ENCODE peak calls at places on chromosomes 6 and 20, in five cellular contexts. I, D, O, G and J are unnamed samples.

GRCh38 chr20:7010584-7010983 is 243.1 kb downstream of the BMP2 start:
- DNase-seq in G (no peak), O (no peak), D (no peak), I (no peak), J (no peak)

GRCh38 chr6:221531-222349 is 70.5 kb upstream of the DUSP22 start:
- DNase-seq in I (peak; percentile 58), G (peak; percentile 44), O (peak; percentile 11), D (no peak), J (peak; percentile 29)

GRCh38 chr6:166707045-166707444 is 80.0 kb upstream of the RPS6KA2 start:
- DNase-seq in I (peak; percentile 8), G (peak; percentile 65), O (peak; percentile 86), D (no peak), J (peak; percentile 59)

GRCh38 chr6:137798261-137798660 is 68.8 kb upstream of the TNFAIP3 start:
- DNase-seq in G (no peak), O (no peak), D (no peak), I (no peak), J (peak; percentile 64)

GRCh38 chr6:169386431-169387057 is 132.9 kb upstream of the THBS2 start:
- DNase-seq in G (no peak), I (peak; percentile 7), D (no peak), O (no peak), J (no peak)

GRCh38 chr6:27476090-27476489 is 3.2 kb upstream of the ZNF184 start:
- DNase-seq in I (no peak), G (no peak), D (no peak), O (no peak), J (no peak)

GRCh38 chr6:90500458-90500857 is 86.4 kb downstream of the MAP3K7 start:
- DNase-seq in I (no peak), O (no peak), D (no peak), G (no peak), J (no peak)

GRCh38 chr6:2782356-2782708 is 17.1 kb downstream of the WRNIP1 start:
- DNase-seq in I (no peak), O (no peak), D (no peak), G (no peak), J (no peak)

GRCh38 chr6:163133017-163133416 is 281.5 kb upstream of the QKI start:
- DNase-seq in D (no peak), O (no peak), I (no peak), G (no peak), J (no peak)

GRCh38 chr20:23039136-23039875 is 4.2 kb downstream of the SSTR4 start:
- DNase-seq in G (no peak), D (no peak), I (no peak), O (no peak), J (no peak)

GRCh38 chr20:31605902-31606677 is 1.0 kb downstream of the ID1 start:
- DNase-seq in G (peak; percentile 19), O (no peak), I (no peak), D (no peak), J (peak; percentile 87)

GRCh38 chr6:118896339-118897136 is 2.6 kb downstream of the ASF1A start:
- DNase-seq in I (peak; percentile 69), O (peak; percentile 82), D (peak; percentile 69), G (peak; percentile 65), J (no peak)

GRCh38 chr6:12309070-12309469 is 18.9 kb downstream of the EDN1 start:
- DNase-seq in D (no peak), G (no peak), O (no peak), I (no peak), J (no peak)

GRCh38 chr6:155237613-155238012 is 26.2 kb upstream of the CLDN20 start:
- DNase-seq in I (no peak), D (no peak), O (no peak), G (no peak), J (no peak)

GRCh38 chr6:118530942-118531341 is 17.2 kb upstream of the PLN start:
- DNase-seq in I (no peak), G (no peak), D (no peak), O (no peak), J (no peak)

GRCh38 chr6:158475344-158476302 is 84.3 kb upstream of the TMEM181 start:
- DNase-seq in O (no peak), D (no peak), I (peak; percentile 57), G (peak; percentile 67), J (peak; percentile 79)

GRCh38 chr20:36950432-36951197 is 893 bp downstream of the SAMHD1 start:
- DNase-seq in I (peak; percentile 22), O (peak; percentile 70), D (no peak), G (peak; percentile 61), J (peak; percentile 89)

GRCh38 chr6:20056350-20056992 is 155.8 kb downstream of the MBOAT1 start:
- DNase-seq in I (peak; percentile 63), G (peak; percentile 81), D (peak; percentile 52), O (peak; percentile 72), J (no peak)

GRCh38 chr20:9280654-9281053 is 211.8 kb downstream of the PLCB4 start:
- DNase-seq in O (no peak), D (no peak), G (no peak), I (peak; percentile 21), J (no peak)

GRCh38 chr6:125357515-125358256 is 55.9 kb upstream of the HDDC2 start:
- DNase-seq in G (no peak), I (no peak), O (no peak), D (no peak), J (no peak)

GRCh38 chr20:11267762-11268335 is 594.0 kb upstream of the JAG1 start:
- DNase-seq in O (no peak), D (no peak), G (no peak), I (no peak), J (no peak)
- H2AFZ ChIP-seq in O (no peak overlapping the region), D (peak overlapping the region; percentile 57), G (peak overlapping the region; percentile 12), I (peak overlapping the region; percentile 44), J (peak overlapping the region; percentile 28)

DNA sequence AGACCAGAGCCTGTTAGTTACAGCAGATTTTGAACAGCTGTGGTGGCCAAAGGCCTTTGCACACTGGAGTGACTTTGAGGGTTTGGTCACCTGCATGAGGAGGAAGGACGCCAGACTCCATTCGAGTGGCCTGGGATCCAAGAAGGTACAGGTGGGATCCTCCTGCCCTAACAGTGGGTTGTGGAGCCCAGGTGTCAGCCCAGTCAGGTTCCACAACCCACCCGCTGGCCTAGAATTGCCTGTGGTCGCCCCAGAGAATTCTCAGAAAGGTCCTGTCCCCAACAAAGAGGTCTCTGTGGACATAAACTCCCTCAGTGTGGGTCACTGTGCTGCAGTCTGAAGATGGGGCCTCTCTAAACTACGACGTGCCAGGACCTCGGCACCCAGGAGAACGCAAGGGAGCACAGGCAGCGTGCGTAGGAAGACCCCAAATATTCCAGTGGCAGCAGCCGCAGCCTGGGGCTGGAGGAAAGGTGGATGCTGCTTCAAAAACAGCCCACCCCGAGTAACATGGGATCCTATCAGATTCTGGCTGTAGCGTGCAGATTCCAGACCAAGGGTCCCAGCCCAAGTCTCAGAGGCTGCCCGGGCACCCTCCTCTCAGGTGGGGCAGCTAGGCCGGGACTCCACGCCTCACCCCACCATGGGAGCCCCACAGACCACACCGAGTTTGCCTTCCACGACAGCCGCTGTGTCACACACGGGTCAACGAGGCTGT is 16.0 kb downstream of the ACSS1 start:
- DNase-seq in D (no peak), O (no peak), I (no peak), G (no peak), J (peak; percentile 75)
- H3K4me1 ChIP-seq in D (no peaks in the 10 kb centered on the region), O (peaks cover 28% of the 10 kb centered on the region), I (peaks cover 7% of the 10 kb centered on the region), G (peaks cover 14% of the 10 kb centered on the region), J (peaks cover 10% of the 10 kb centered on the region)

GRCh38 chr20:38169636-38170035 is 4.6 kb upstream of the TGM2 start:
- DNase-seq in D (no peak), G (no peak), O (no peak), I (no peak), J (no peak)

GRCh38 chr20:38168791-38169589 is 3.9 kb upstream of the TGM2 start:
- DNase-seq in D (no peak), G (peak; percentile 55), I (no peak), O (no peak), J (no peak)

GRCh38 chr20:38166707-38167233 is 1.7 kb upstream of the TGM2 start:
- DNase-seq in O (no peak), G (no peak), I (no peak), D (no peak), J (no peak)

GRCh38 chr20:38167466-38167850 is 2.4 kb upstream of the TGM2 start:
- DNase-seq in D (no peak), O (no peak), G (no peak), I (no peak), J (no peak)

DNA sequence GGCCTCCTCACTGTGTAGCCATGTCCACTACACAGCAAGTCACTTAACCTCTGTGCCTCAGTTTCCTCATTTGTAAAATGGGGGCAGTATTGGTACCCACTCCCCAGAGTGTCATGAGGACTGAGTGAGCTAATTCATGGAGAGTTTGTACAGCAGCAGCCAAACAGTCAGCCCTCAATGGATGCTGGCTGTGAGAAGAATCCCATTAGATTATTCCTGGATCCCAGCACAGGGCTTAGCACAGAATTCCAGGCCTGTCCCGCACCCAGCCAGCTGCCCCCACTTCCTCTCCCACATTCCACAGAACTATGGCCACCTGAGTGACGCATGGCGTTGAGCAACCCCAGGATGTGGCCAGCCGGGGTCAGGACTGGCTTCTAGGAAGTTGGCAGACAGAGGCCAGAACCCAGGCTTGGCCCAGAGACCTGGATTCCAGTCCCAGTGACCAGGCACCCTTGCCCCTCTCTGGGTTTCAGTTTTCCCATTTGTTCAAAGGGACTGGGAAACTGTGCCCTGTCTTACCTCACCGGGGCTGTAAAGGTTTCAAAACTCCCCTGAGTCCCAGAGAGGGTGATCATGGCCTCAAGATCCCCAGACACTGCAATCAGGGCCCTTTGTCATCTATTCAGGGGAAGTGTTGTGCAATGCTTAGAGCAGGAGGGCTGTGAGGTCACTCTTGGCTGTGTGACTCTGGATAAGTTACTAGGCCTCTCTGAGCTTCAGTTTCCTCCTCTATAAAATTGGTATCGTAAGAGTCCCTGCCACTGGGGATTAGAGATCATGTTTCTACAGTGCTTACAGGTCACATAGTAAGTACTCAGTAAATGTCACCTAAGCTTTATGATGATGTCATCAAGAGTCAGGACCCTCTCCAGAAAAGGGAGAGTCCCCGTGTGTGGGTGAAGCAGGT is 3.0 kb upstream of the TGM2 start:
- DNase-seq in O (no peak), D (no peak), I (peak; percentile 96), G (peak; percentile 98), J (peak; percentile 86)
- H2AFZ ChIP-seq in O (no peak overlapping the region), D (peak overlapping the region; percentile 12), I (peak overlapping the region; percentile 63), G (no peak overlapping the region), J (no peak overlapping the region)

GRCh38 chr6:168181776-168182765 is 103.1 kb upstream of the FRMD1 start:
- DNase-seq in I (no peak), D (no peak), O (no peak), G (no peak), J (no peak)

GRCh38 chr6:168180548-168181011 is 101.6 kb upstream of the FRMD1 start:
- DNase-seq in I (no peak), O (no peak), D (no peak), G (peak; percentile 19), J (no peak)

GRCh38 chr6:168181316-168181715 is 102.3 kb upstream of the FRMD1 start:
- DNase-seq in D (no peak), G (no peak), I (no peak), O (no peak), J (no peak)

GRCh38 chr6:168179133-168179532 is 100.1 kb upstream of the FRMD1 start:
- DNase-seq in D (no peak), I (no peak), O (no peak), G (no peak), J (no peak)

DNA sequence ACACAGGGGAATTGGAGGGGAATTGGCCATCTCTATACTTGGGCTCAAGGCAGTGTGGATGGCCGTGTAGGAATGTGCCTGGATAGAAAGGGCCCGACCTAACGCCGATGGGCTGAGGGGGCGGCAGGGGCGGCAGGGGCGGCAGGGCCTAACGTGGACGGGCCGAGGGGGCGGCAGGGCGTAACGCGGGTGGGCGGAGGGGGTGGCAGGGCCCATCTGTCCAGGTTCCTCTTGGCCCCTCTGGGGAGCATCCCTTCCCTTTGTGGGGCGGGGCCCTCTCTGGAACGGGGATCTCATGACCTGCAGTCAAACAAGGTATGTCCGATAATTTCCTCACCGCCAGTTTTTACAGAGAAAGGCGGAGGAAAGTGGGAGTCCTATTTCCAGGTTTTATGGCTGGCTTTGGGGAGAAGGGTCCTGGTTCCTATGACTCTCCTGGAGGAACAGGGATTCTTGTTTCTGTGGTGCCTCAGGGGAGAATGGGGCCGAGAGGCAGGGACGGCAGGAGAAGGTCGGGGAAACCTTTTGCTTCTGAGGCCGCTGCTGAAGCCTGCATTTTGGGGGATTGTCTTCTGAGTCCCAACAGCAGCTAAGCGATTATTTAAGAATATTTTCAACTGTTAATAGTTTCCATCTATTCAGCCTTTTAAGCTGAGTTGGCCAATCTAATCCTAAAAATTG is 100.8 kb upstream of the FRMD1 start:
- DNase-seq in I (no peak), D (no peak), O (no peak), G (no peak), J (no peak)
- H3K4me1 ChIP-seq in I (no peaks in the 10 kb centered on the region), D (no peaks in the 10 kb centered on the region), O (no peaks in the 10 kb centered on the region), G (no peaks in the 10 kb centered on the region), J (no peaks in the 10 kb centered on the region)